ENCODE peak calls at places on chromosomes 5 and 9, in nine cellular contexts. N is HFF-Myc; D is nucleus accumbens; W is HFFc6; P is DMS53; I is LHCN-M2; O is stimulated activated CD4-positive, alpha-beta T cell treated with anti-CD3 and anti-CD28 coated beads, Interleukin-4, amount 100 ng/mL, for 24 hours; F is Daoy; E is posterior cingulate gyrus. L is an unnamed sample.

GRCh38 chr9:15423328-15423985 is 781 bp downstream of the SNAPC3 start:
- DNase-seq in O (peak; percentile 17), W (peak; percentile 14), I (peak; percentile 29), N (no peak), E (no peak), P (peak; percentile 29), D (no peak), F (no peak), L (peak; percentile 14)

GRCh38 chr5:131983244-131983771 is 28.1 kb downstream of the ACSL6 start:
- DNase-seq in N (no peak), E (no peak), O (no peak), F (no peak), W (no peak), P (no peak), I (no peak), D (no peak), L (no peak)

GRCh38 chr5:56700711-56701110 is 114.6 kb upstream of the MAP3K1 start:
- DNase-seq in F (no peak), N (no peak), E (no peak), I (no peak), P (no peak), O (no peak), W (no peak), D (no peak), L (no peak)

GRCh38 chr5:81848368-81848767 is 97.5 kb upstream of the SSBP2 start:
- DNase-seq in W (no peak), F (no peak), N (no peak), P (peak; percentile 36), I (peak; percentile 26), E (no peak), D (no peak), O (no peak), L (no peak)

GRCh38 chr9:99824378-99825157 is 2.9 kb downstream of the NR4A3 start:
- DNase-seq in O (peak; percentile 66), E (no peak), F (peak; percentile 55), P (peak; percentile 68), W (peak; percentile 29), D (no peak), N (no peak), I (no peak), L (peak; percentile 82)

GRCh38 chr9:111456536-111456935 is 27.6 kb downstream of the ECPAS start:
- DNase-seq in I (peak; percentile 19), N (no peak), E (no peak), F (no peak), D (no peak), W (no peak), O (no peak), P (peak; percentile 36), L (no peak)

GRCh38 chr5:158589939-158590338 is 509.8 kb downstream of the EBF1 start:
- DNase-seq in N (peak; percentile 56), D (no peak), P (no peak), F (peak; percentile 74), O (no peak), E (no peak), W (no peak), I (peak; percentile 28), L (no peak)

GRCh38 chr5:73596705-73597328 is 29.2 kb upstream of the ARHGEF28 start:
- DNase-seq in E (no peak), N (peak; percentile 26), F (peak; percentile 44), W (peak; percentile 25), D (no peak), I (peak; percentile 50), P (peak; percentile 78), O (peak; percentile 14), L (no peak)

GRCh38 chr9:84393266-84393905 is 52.8 kb upstream of the SLC28A3 start:
- DNase-seq in O (no peak), E (no peak), F (no peak), I (no peak), N (no peak), W (no peak), P (no peak), D (no peak), L (no peak)

GRCh38 chr9:113772121-113772885 is 103.8 kb upstream of the ZNF618 start:
- DNase-seq in O (no peak), I (peak; percentile 81), P (no peak), F (peak; percentile 70), E (no peak), W (no peak), D (no peak), N (peak; percentile 43), L (no peak)

GRCh38 chr9:88920645-88921044 is 70.6 kb upstream of the S1PR3 start:
- DNase-seq in I (no peak), F (no peak), P (no peak), N (no peak), E (no peak), D (no peak), O (no peak), W (no peak), L (no peak)

GRCh38 chr9:129225815-129226214 is 47.8 kb upstream of the IER5L start:
- DNase-seq in D (no peak), W (peak; percentile 48), O (peak; percentile 32), I (peak; percentile 50), P (no peak), E (peak; percentile 23), F (no peak), N (peak; percentile 56), L (peak; percentile 61)

GRCh38 chr5:81425569-81425968 is 31.6 kb upstream of the ACOT12 start:
- DNase-seq in E (no peak), F (no peak), I (peak; percentile 56), N (no peak), W (peak; percentile 47), P (peak; percentile 76), D (no peak), O (no peak), L (no peak)

GRCh38 chr9:107137495-107138202 is 145.4 kb upstream of the RAD23B start:
- DNase-seq in I (peak; percentile 51), D (no peak), N (peak; percentile 25), F (peak; percentile 44), E (no peak), O (peak; percentile 9), P (peak; percentile 59), W (peak; percentile 37), L (no peak)

GRCh38 chr9:5628183-5628529 is 751 bp upstream of the RIC1 start:
- DNase-seq in E (no peak), O (no peak), P (no peak), D (no peak), W (no peak), N (no peak), F (no peak), I (no peak), L (no peak)

L was measured in activated CD4-positive, alpha-beta memory T cell treated with anti-CD3 and anti-CD28 coated beads for 36 hours.